ENCODE peak calls at places on chromosome X, in eight cellular contexts. K is aorta; Y is lower lobe of right lung; R is pancreas; C is right cardiac atrium; P is tibial artery; F is GM23248; S is naive thymus-derived CD4-positive, alpha-beta T cell. H is an unnamed sample. For H3K4me1 and H3K27me3, the result is how much of the 10 kb centered on the place peaks cover.

GRCh38 chrX:20500171-20500865 is 233.6 kb upstream of the RPS6KA3 start:
- DNase-seq in F (no peak), C (no peak), K (no peak), S (no peak), R (no peak), P (no peak), Y (no peak), H (no peak)

GRCh38 chrX:9745417-9746115 is 20.1 kb downstream of the GPR143 start:
- DNase-seq in S (no peak), P (no peak), F (peak), Y (no peak), C (no peak), R (no peak), K (no peak), H (no peak)

GRCh38 chrX:109283870-109284269 is 198.0 kb downstream of the GUCY2F start:
- DNase-seq in Y (no peak), S (no peak), P (no peak), K (no peak), R (no peak), F (no peak), C (no peak), H (no peak)

GRCh38 chrX:40176979-40177430 is 79.2 kb upstream of the BCOR start:
- DNase-seq in Y (peak), K (peak), P (no peak), R (no peak), F (peak), S (no peak), C (peak), H (no peak)

GRCh38 chrX:24424948-24425347 is 40.1 kb upstream of the PDK3 start:
- DNase-seq in R (no peak), P (peak), S (no peak), Y (no peak), K (peak), F (peak), C (peak), H (no peak)

GRCh38 chrX:109281478-109282275 is 200.2 kb downstream of the GUCY2F start:
- DNase-seq in C (no peak), R (no peak), F (no peak), S (no peak), K (no peak), Y (no peak), P (no peak), H (no peak)

GRCh38 chrX:72041901-72042859 is 89.5 kb downstream of the RTL5 start:
- DNase-seq in K (no peak), Y (no peak), R (no peak), F (peak), P (no peak), S (no peak), C (no peak), H (no peak)

GRCh38 chrX:130728208-130728607 is 174.8 kb downstream of the ENOX2 start:
- DNase-seq in S (no peak), C (no peak), P (no peak), R (no peak), K (no peak), F (peak), Y (no peak), H (no peak)

GRCh38 chrX:46485897-46486296 is 59.3 kb downstream of the ZNF674 start:
- DNase-seq in F (no peak), Y (no peak), S (peak), C (no peak), K (no peak), R (no peak), P (no peak), H (no peak)

GRCh38 chrX:69238960-69239231 is 73.6 kb upstream of the PJA1 start:
- DNase-seq in F (no peak), C (no peak), R (no peak), Y (no peak), P (no peak), K (no peak), S (no peak), H (no peak)

GRCh38 chrX:149497626-149498025 is 7.5 kb downstream of the IDS start:
- DNase-seq in R (no peak), F (peak), K (no peak), C (no peak), P (no peak), S (no peak), Y (no peak), H (no peak)

GRCh38 chrX:129524250-129524850 is 1.1 kb upstream of the SMARCA1 start:
- DNase-seq in Y (no peak), R (no peak), K (no peak), P (no peak), F (no peak), C (no peak), S (no peak), H (no peak)

GRCh38 chrX:130330706-130331105 is 9.0 kb upstream of the SLC25A14 start:
- DNase-seq in C (peak), S (peak), Y (peak), F (peak), P (no peak), R (peak), K (peak), H (no peak)

GRCh38 chrX:29318051-29318450 is 730.8 kb downstream of the IL1RAPL1 start:
- DNase-seq in S (no peak), Y (no peak), K (no peak), C (no peak), P (no peak), F (peak), R (no peak), H (no peak)

GRCh38 chrX:154417157-154417556 is 5.8 kb downstream of the TAFAZZIN start:
- DNase-seq in R (no peak), F (no peak), Y (no peak), K (no peak), C (no peak), S (no peak), P (no peak), H (no peak)

GRCh38 chrX:105191878-105192277 is 28.6 kb downstream of the TEX13A start:
- DNase-seq in R (no peak), S (no peak), F (peak), Y (no peak), C (no peak), K (no peak), P (no peak), H (no peak)

GRCh38 chrX:13955095-13955647 is 74.5 kb downstream of the GEMIN8 start:
- DNase-seq in S (no peak), K (no peak), F (no peak), R (no peak), Y (no peak), C (no peak), P (no peak), H (no peak)

GRCh38 chrX:9182041-9182440 is 148.1 kb upstream of the FAM9B start:
- DNase-seq in Y (no peak), F (peak), C (no peak), S (no peak), R (no peak), K (no peak), P (no peak), H (no peak)

GRCh38 chrX:50711907-50712306 is 102.1 kb downstream of the SHROOM4 start:
- DNase-seq in C (no peak), K (no peak), F (no peak), Y (no peak), R (no peak), S (no peak), P (no peak), H (no peak)

GRCh38 chrX:50704987-50705386 is 109.0 kb downstream of the SHROOM4 start:
- DNase-seq in Y (no peak), C (no peak), R (no peak), P (no peak), K (no peak), F (peak), S (no peak), H (no peak)

GRCh38 chrX:50707955-50708694 is 105.9 kb downstream of the SHROOM4 start:
- DNase-seq in Y (no peak), P (no peak), R (no peak), F (no peak), S (no peak), C (no peak), K (no peak), H (no peak)

GRCh38 chrX:50704360-50704759 is 109.6 kb downstream of the SHROOM4 start:
- DNase-seq in R (no peak), C (no peak), Y (no peak), F (peak), S (no peak), K (no peak), P (no peak), H (no peak)

GRCh38 chrX:50707376-50707775 is 106.6 kb downstream of the SHROOM4 start:
- DNase-seq in R (no peak), S (no peak), Y (no peak), K (no peak), F (no peak), C (no peak), P (no peak), H (no peak)
- H3K4me1 ChIP-seq in R (under half), S (under half), Y (under half), K (under half), F (under half), C (under half), P (under half), H (under half)

GRCh38 chrX:150898343-150899190 is at the start of gene CD99L2:
- DNase-seq in C (peak), K (peak), P (peak), S (peak), R (peak), Y (peak), F (peak), H (peak)
- H3K27ac ChIP-seq in C (peak), K (peak), P (peak), S (peak), R (peak), Y (peak), F (no peak), H (peak)

DNA sequence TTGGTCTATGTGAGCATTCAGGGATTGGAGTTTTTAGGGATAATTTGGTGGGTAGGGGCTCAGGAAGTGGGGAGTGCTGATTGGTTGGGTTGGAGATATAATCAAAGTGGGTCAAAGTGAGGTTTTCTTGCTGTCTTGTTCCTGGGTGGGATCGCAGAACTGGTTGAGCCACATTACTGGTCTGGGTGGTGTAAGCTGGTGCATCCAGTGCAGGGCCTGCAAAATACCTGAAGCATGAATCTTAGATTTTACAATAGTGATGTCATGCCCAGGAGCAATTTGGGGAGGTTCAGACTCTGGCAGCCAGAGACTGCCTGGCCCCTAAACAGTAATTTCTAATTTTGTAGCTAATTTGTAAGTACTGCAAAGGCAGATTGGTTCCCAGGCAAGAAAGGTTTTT is 665.6 kb upstream of the PRKX start:
- DNase-seq in P (no peak), Y (no peak), F (no peak), K (no peak), S (no peak), R (no peak), C (no peak), H (no peak)
- H3K27me3 ChIP-seq in P (under half), Y (under half), F (under half), K (under half), S (under half), R (under half), C (under half), H (under half)

GRCh38 chrX:1463581-1464281 is 11.0 kb upstream of the ASMTL start:
- DNase-seq in P (peak), C (no peak), K (no peak), S (no peak), R (no peak), Y (peak), F (no peak), H (no peak)
- H3K4me1 ChIP-seq in P (under half), C (under half), K (under half), S (half or more), R (under half), Y (under half), F (under half), H (half or more)

H was measured in CD8-positive, alpha-beta memory T cell.